ENCODE peak calls at places on chromosomes 5 and 9, in six cellular contexts. One of them, this sample, is unnamed.

GRCh38 chr5:176446884-176447537 is 1.2 kb upstream of the FAF2 start:
- DNase-seq in HTR-8/SVneo: no peak
- DNase-seq in ureter: no peak
- DNase-seq in neural progenitor cell: peak
- DNase-seq in fibroblast of lung: no peak
- DNase-seq in NCI-H1417: no peak
- DNase-seq in this sample: no peak

GRCh38 chr5:79890871-79891249 is 100.2 kb downstream of the MTX3 start:
- DNase-seq in HTR-8/SVneo: no peak
- DNase-seq in ureter: no peak
- DNase-seq in neural progenitor cell: peak
- DNase-seq in fibroblast of lung: no peak
- DNase-seq in NCI-H1417: no peak
- DNase-seq in this sample: no peak

GRCh38 chr5:39370555-39371366 is 6.5 kb upstream of the C9 start:
- DNase-seq in HTR-8/SVneo: no peak
- DNase-seq in ureter: peak
- DNase-seq in neural progenitor cell: no peak
- DNase-seq in fibroblast of lung: no peak
- DNase-seq in NCI-H1417: no peak
- DNase-seq in this sample: no peak

GRCh38 chr5:10913846-10914245 is 152.8 kb upstream of the DAP start:
- DNase-seq in HTR-8/SVneo: peak
- DNase-seq in ureter: no peak
- DNase-seq in neural progenitor cell: no peak
- DNase-seq in fibroblast of lung: peak
- DNase-seq in NCI-H1417: no peak
- DNase-seq in this sample: peak

GRCh38 chr5:168947212-168947868 is 353.6 kb downstream of the SLIT3 start:
- DNase-seq in HTR-8/SVneo: peak
- DNase-seq in ureter: no peak
- DNase-seq in neural progenitor cell: peak
- DNase-seq in fibroblast of lung: peak
- DNase-seq in NCI-H1417: peak
- DNase-seq in this sample: peak

GRCh38 chr9:111197251-111197650 is 132.8 kb downstream of the OR2K2 start:
- DNase-seq in HTR-8/SVneo: no peak
- DNase-seq in ureter: no peak
- DNase-seq in neural progenitor cell: no peak
- DNase-seq in fibroblast of lung: no peak
- DNase-seq in NCI-H1417: no peak
- DNase-seq in this sample: no peak

GRCh38 chr5:5613261-5613990 is 190.9 kb downstream of the ICE1 start:
- DNase-seq in HTR-8/SVneo: no peak
- DNase-seq in ureter: no peak
- DNase-seq in neural progenitor cell: no peak
- DNase-seq in fibroblast of lung: no peak
- DNase-seq in NCI-H1417: no peak
- DNase-seq in this sample: no peak

GRCh38 chr5:144177548-144177947 is 6.9 kb downstream of the KCTD16 start:
- DNase-seq in HTR-8/SVneo: no peak
- DNase-seq in ureter: no peak
- DNase-seq in neural progenitor cell: no peak
- DNase-seq in fibroblast of lung: no peak
- DNase-seq in NCI-H1417: no peak
- DNase-seq in this sample: no peak

GRCh38 chr5:127292030-127292735 is 1.6 kb downstream of the MEGF10 start:
- DNase-seq in HTR-8/SVneo: no peak
- DNase-seq in ureter: no peak
- DNase-seq in neural progenitor cell: no peak
- DNase-seq in fibroblast of lung: no peak
- DNase-seq in NCI-H1417: no peak
- DNase-seq in this sample: no peak

GRCh38 chr5:82018462-82018861 is 46.6 kb downstream of the ATG10 start:
- DNase-seq in HTR-8/SVneo: no peak
- DNase-seq in ureter: no peak
- DNase-seq in neural progenitor cell: peak
- DNase-seq in fibroblast of lung: peak
- DNase-seq in NCI-H1417: peak
- DNase-seq in this sample: peak

GRCh38 chr9:2228132-2228531 is 213.0 kb downstream of the SMARCA2 start:
- DNase-seq in HTR-8/SVneo: no peak
- DNase-seq in ureter: no peak
- DNase-seq in neural progenitor cell: peak
- DNase-seq in fibroblast of lung: peak
- DNase-seq in NCI-H1417: peak
- DNase-seq in this sample: peak

GRCh38 chr9:18229992-18230676 is 243.8 kb upstream of the ADAMTSL1 start:
- DNase-seq in HTR-8/SVneo: no peak
- DNase-seq in ureter: no peak
- DNase-seq in neural progenitor cell: no peak
- DNase-seq in fibroblast of lung: no peak
- DNase-seq in NCI-H1417: no peak
- DNase-seq in this sample: no peak

GRCh38 chr9:93309889-93310425 is 126.0 kb downstream of the WNK2 start:
- DNase-seq in HTR-8/SVneo: no peak
- DNase-seq in ureter: no peak
- DNase-seq in neural progenitor cell: no peak
- DNase-seq in fibroblast of lung: no peak
- DNase-seq in NCI-H1417: no peak
- DNase-seq in this sample: no peak

GRCh38 chr9:90966475-90967150 is 165.0 kb downstream of the SYK start:
- DNase-seq in HTR-8/SVneo: no peak
- DNase-seq in ureter: no peak
- DNase-seq in neural progenitor cell: no peak
- DNase-seq in fibroblast of lung: peak
- DNase-seq in NCI-H1417: no peak
- DNase-seq in this sample: no peak

GRCh38 chr9:35755071-35755470 is 995 bp upstream of the MSMP start:
- DNase-seq in HTR-8/SVneo: no peak
- DNase-seq in ureter: no peak
- DNase-seq in neural progenitor cell: no peak
- DNase-seq in fibroblast of lung: no peak
- DNase-seq in NCI-H1417: no peak
- DNase-seq in this sample: no peak

This sample was measured in A549.